ENCODE peak calls at places on chromosomes 2 and 18, in eight cellular contexts. H is A549, R is K562, W is tibial nerve, D is HepG2, K is transverse colon, Q is GM12878, L is sigmoid colon. P is an unnamed sample.
A peak's percentile ranks its signal among the peaks of the same experiment; 100 is the strongest.

GRCh38 chr2:177998006-177998405 is 74.6 kb downstream of the PDE11A start:
- DNase-seq in L (no peak), Q (no peak), R (no peak), D (no peak), K (no peak), H (no peak), W (no peak), P (no peak)

GRCh38 chr2:109375131-109375561 is 238.6 kb downstream of the SEPTIN10 start:
- DNase-seq in L (peak; percentile 52), Q (no peak), W (no peak), K (no peak), R (no peak), H (no peak), D (no peak), P (no peak)

GRCh38 chr2:68127358-68128242 is 30.1 kb upstream of the PNO1 start:
- DNase-seq in R (no peak), W (no peak), K (no peak), D (no peak), H (no peak), L (no peak), Q (peak; percentile 31), P (no peak)

GRCh38 chr18:6113650-6114049 is 218.3 kb upstream of the TMEM200C start:
- DNase-seq in L (no peak), Q (no peak), D (no peak), R (no peak), H (no peak), K (no peak), W (no peak), P (no peak)

GRCh38 chr18:76274470-76275289 is 220.4 kb downstream of the ZNF516 start:
- DNase-seq in H (peak; percentile 14), Q (no peak), L (no peak), R (no peak), K (no peak), D (peak; percentile 17), W (no peak), P (no peak)

GRCh38 chr18:32093106-32093511 is 1.4 kb downstream of the RNF138 start:
- DNase-seq in R (no peak), K (peak; percentile 61), Q (no peak), H (peak; percentile 27), D (peak; percentile 16), L (peak; percentile 77), W (no peak), P (peak; percentile 66)

GRCh38 chr2:10467401-10467800 is 19.3 kb upstream of the ODC1 start:
- DNase-seq in K (no peak), L (peak; percentile 34), R (no peak), D (no peak), H (no peak), W (no peak), Q (no peak), P (no peak)

GRCh38 chr2:11576398-11576797 is 42.6 kb downstream of the GREB1 start:
- DNase-seq in H (no peak), L (no peak), Q (no peak), K (no peak), W (no peak), R (no peak), D (no peak), P (no peak)

GRCh38 chr2:101330253-101330921 is 21.9 kb upstream of the RNF149 start:
- DNase-seq in W (peak; percentile 31), Q (no peak), R (no peak), D (peak; percentile 92), L (no peak), K (peak; percentile 68), H (no peak), P (no peak)

GRCh38 chr2:74077636-74078035 is 70.1 kb downstream of the BOLA3 start:
- DNase-seq in D (no peak), H (no peak), Q (no peak), R (peak; percentile 52), K (no peak), W (no peak), L (no peak), P (no peak)

GRCh38 chr2:159399716-159400525 is 113.4 kb upstream of the WDSUB1 start:
- DNase-seq in D (no peak), R (no peak), W (no peak), Q (no peak), K (no peak), H (no peak), L (no peak), P (no peak)

GRCh38 chr2:136135924-136136906 is 18.3 kb upstream of the CXCR4 start:
- DNase-seq in Q (no peak), R (no peak), W (no peak), H (no peak), D (no peak), L (no peak), K (peak; percentile 71), P (no peak)

GRCh38 chr18:25133879-25134278 is 218.1 kb downstream of the ZNF521 start:
- DNase-seq in L (no peak), W (no peak), Q (no peak), K (no peak), H (no peak), R (no peak), D (no peak), P (no peak)

GRCh38 chr2:191666241-191666640 is 11.7 kb upstream of the NABP1 start:
- DNase-seq in Q (no peak), L (no peak), K (no peak), R (no peak), W (no peak), D (no peak), H (no peak), P (no peak)
- TF ChIP-seq POLR2A in Q (no peak), L (no peak), K (no peak), R (no peak), W (no peak), D (no peak), H (no peak), P (no peak)

DNA sequence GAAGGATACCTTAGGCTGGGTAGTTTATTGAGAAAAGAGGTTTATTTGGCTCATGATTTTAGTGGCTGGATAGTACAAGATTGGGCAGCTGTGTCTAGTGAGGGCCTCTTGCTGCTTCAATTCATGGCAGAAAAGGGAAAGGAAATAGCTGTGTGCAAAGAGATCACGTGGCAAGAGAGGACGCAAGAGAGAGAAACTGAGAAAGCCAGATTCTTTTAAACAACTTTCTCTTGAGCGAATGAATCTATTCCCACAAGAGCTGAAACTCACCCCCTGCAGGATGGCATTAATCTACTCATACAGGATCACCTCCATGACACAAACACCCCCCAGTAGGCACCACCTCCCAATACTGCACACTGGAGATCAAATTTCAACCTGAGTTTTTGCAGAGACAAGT is 73.7 kb upstream of the NCKAP5 start:
- DNase-seq in K (no peak), W (no peak), R (no peak), D (no peak), L (no peak), Q (no peak), H (no peak), P (no peak)
- TF ChIP-seq EP300 in K (no peak), W (no peak), R (no peak), D (no peak), L (no peak), Q (no peak), H (no peak), P (no peak)

DNA sequence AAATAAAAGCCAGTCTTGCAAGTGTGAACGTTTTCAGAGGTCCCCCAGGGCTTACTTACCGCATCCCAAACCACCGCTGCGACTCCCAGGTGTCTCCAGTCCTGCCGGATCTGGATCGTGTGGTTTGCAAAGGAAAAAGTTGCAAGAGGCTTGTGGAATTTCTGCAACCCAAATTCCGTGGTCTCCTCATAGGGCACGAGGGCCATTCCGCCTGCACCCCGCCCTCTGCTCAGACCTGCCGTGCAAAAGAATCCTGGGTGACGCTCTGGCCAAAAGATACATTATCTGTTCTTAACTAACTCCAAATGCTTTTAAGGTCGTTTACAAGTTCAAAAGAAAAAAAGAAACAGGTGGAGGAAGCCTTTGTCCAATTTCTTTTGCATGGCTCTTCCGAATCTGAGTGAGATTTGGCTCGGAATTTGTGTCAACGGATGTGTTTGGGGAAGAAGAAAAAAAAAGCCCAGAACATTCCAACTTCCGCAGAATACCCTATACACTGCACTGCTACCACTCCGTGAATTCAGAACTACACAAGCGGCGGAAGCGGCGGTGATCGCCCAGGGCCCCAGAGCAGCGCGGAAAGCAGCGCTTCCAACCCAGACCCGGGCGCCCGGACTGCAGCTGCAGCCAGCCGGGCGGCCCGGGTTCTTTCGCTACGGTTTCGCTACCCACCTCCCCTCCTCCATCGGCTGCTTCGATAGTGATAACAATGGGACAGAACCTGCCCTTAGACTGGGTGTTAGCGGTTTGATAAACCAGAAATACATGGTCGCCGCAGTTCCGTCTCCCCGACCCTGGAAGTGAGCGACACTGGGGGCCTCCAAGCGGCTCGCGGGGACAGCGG is 802 bp downstream of the METTL21A start:
- DNase-seq in Q (no peak), H (peak; percentile 41), R (peak; percentile 9), L (peak; percentile 78), W (peak; percentile 35), D (peak; percentile 64), K (peak; percentile 80), P (peak; percentile 64)
- H3K27ac ChIP-seq in Q (peak overlapping the region; percentile 96), H (peak overlapping the region; percentile 98), R (peak overlapping the region; percentile 96), L (peak overlapping the region; percentile 95), W (peak overlapping the region; percentile 96), D (peak overlapping the region; percentile 87), K (peak overlapping the region; percentile 99), P (peak overlapping the region; percentile 82)

GRCh38 chr2:71928734-71929481 is 218.8 kb downstream of the CYP26B1 start:
- DNase-seq in H (no peak), Q (no peak), W (no peak), L (no peak), D (no peak), R (no peak), K (no peak), P (no peak)

GRCh38 chr2:71926860-71927756 is 220.6 kb downstream of the CYP26B1 start:
- DNase-seq in R (peak; percentile 2), H (no peak), W (no peak), K (no peak), L (no peak), Q (no peak), D (no peak), P (no peak)

GRCh38 chr2:71926098-71926466 is 221.6 kb downstream of the CYP26B1 start:
- DNase-seq in W (no peak), D (no peak), Q (no peak), R (no peak), K (peak; percentile 29), H (no peak), L (no peak), P (no peak)

GRCh38 chr2:71929482-71929772 is 218.2 kb downstream of the CYP26B1 start:
- DNase-seq in W (no peak), L (no peak), H (no peak), Q (no peak), K (no peak), R (no peak), D (no peak), P (no peak)

DNA sequence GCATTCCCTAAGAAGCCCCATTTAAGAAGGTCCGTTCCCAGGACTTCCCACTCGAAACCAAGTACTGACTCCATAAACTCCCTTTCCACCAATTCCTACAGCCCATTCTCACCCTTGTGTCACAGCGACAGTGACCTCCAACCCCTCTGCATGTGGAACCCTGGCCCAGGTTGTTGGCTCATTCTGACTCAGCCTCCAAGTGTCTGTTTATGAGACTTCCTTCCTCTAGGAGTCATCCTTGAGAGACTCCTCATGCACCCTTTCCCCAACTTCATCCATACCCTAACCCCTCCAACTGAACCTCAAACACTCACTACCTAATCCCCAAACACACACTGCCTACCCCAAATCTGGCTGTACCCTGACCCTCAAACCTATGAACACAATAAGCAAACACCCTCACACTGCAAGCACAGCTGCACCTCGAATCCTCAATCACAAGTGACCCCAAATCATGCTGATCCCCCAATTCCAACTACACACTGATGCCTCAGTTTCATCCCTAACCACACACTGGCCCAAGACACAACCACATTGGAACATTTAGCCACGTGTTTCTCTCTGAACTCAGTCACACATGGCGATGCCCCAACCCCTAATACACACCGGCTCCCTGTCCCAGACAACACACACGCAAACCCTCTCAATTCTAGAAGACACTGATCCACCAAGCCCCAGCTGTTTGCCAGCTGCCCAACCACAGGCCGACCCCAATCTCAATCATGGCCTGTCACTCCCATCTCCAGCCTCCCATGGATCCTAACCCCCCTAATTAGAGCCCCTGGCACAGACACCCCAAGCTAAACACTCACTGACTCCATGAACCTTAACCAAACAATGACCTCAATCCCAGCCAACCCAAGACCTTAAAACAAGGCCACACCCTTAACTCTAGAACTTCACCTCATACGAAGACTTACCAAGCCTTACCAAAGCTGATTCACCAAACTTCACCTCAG is 219.6 kb downstream of the CYP26B1 start:
- DNase-seq in L (no peak), W (no peak), K (no peak), H (no peak), D (no peak), R (peak; percentile 4), Q (no peak), P (no peak)
- TF ChIP-seq POLR2A in L (no peak), W (no peak), K (no peak), H (no peak), D (no peak), R (no peak), Q (no peak), P (no peak)